ENCODE peak calls at places on chromosomes 3 and 15, in six cellular contexts. W, G, P, L, I and E are unnamed samples.

GRCh38 chr3:49519266-49519665 is 35.0 kb upstream of the BSN start:
- DNase-seq in P (no peak), I (no peak), L (no peak), G (peak), W (peak), E (no peak)

GRCh38 chr3:79005084-79005483 is 762.7 kb downstream of the ROBO1 start:
- DNase-seq in L (no peak), G (peak), P (no peak), W (no peak), I (no peak), E (no peak)

GRCh38 chr15:74913041-74913440 is 6.4 kb upstream of the FAM219B start:
- DNase-seq in G (no peak), L (no peak), I (no peak), P (no peak), W (no peak), E (no peak)

GRCh38 chr15:74776851-74777768 is 4.8 kb upstream of the CSK start:
- DNase-seq in L (peak), G (no peak), I (no peak), P (peak), W (no peak), E (no peak)

GRCh38 chr3:141303481-141304223 is 64.7 kb upstream of the ZBTB38 start:
- DNase-seq in W (peak), G (peak), I (peak), L (peak), P (no peak), E (peak)

GRCh38 chr3:126928921-126929485 is 53.9 kb upstream of the PLXNA1 start:
- DNase-seq in L (no peak), W (no peak), I (no peak), G (no peak), P (no peak), E (no peak)

GRCh38 chr3:124699033-124699432 is 31.2 kb upstream of the UMPS start:
- DNase-seq in W (no peak), I (no peak), P (no peak), G (no peak), L (no peak), E (no peak)

GRCh38 chr3:194206375-194206774 is 70.4 kb downstream of the HES1 start:
- DNase-seq in W (no peak), L (no peak), G (peak), P (no peak), I (peak), E (peak)

GRCh38 chr15:74216949-74217348 is 14.4 kb upstream of the STRA6 start:
- DNase-seq in L (no peak), W (no peak), G (no peak), I (no peak), P (no peak), E (no peak)

GRCh38 chr15:44710236-44711088 is 661 bp downstream of the PATL2 start:
- DNase-seq in L (peak), W (no peak), P (no peak), G (peak), I (no peak), E (no peak)

GRCh38 chr15:78365931-78366330 is 25.8 kb downstream of the CRABP1 start:
- DNase-seq in G (no peak), L (no peak), P (no peak), W (no peak), I (no peak), E (no peak)

GRCh38 chr3:73073091-73073707 is 11.7 kb downstream of the EBLN2 start:
- DNase-seq in P (no peak), W (no peak), G (peak), I (no peak), L (no peak), E (no peak)

GRCh38 chr15:57510647-57511046 is 81.1 kb upstream of the MYZAP start:
- DNase-seq in L (no peak), G (peak), I (no peak), P (no peak), W (no peak), E (no peak)

GRCh38 chr15:61053401-61053800 is 175.7 kb downstream of the RORA start:
- DNase-seq in I (no peak), L (no peak), G (no peak), W (no peak), P (no peak), E (no peak)

GRCh38 chr15:58182460-58183163 is 44.4 kb downstream of the AQP9 start:
- DNase-seq in P (peak), W (peak), I (no peak), G (peak), L (peak), E (no peak)

GRCh38 chr3:78737988-78738387 is 1029.8 kb downstream of the ROBO1 start:
- DNase-seq in I (no peak), G (peak), L (no peak), W (no peak), P (no peak), E (no peak)

GRCh38 chr3:172751188-172751571 is 654 bp downstream of the ECT2 start:
- DNase-seq in G (peak), L (no peak), P (no peak), W (no peak), I (no peak), E (no peak)

GRCh38 chr15:69573815-69574472 is 121.3 kb downstream of the RPLP1 start:
- DNase-seq in I (no peak), L (no peak), G (no peak), P (no peak), W (no peak), E (no peak)

GRCh38 chr3:183980408-183980807 is 37.3 kb downstream of the ABCC5 start:
- DNase-seq in I (no peak), G (peak), P (no peak), L (no peak), W (no peak), E (no peak)

GRCh38 chr3:65953301-65953812 is 85.4 kb downstream of the MAGI1 start:
- DNase-seq in L (no peak), G (no peak), I (peak), W (no peak), P (no peak), E (peak)

GRCh38 chr3:24299801-24300626 is 194.6 kb downstream of the THRB start:
- DNase-seq in W (no peak), P (no peak), I (no peak), G (peak), L (no peak), E (no peak)

GRCh38 chr3:16425398-16426057 is 88.0 kb downstream of the RFTN1 start:
- DNase-seq in P (no peak), W (no peak), G (no peak), L (no peak), I (no peak), E (no peak)

GRCh38 chr15:54482251-54482650 is 504.0 kb downstream of the UNC13C start:
- DNase-seq in W (no peak), L (no peak), P (no peak), I (no peak), G (no peak), E (no peak)

GRCh38 chr3:108489776-108490175 is 20.6 kb downstream of the MYH15 start:
- DNase-seq in W (peak), G (peak), L (peak), I (no peak), P (no peak), E (no peak)

GRCh38 chr3:127483005-127483641 is 107.4 kb downstream of the TPRA1 start:
- DNase-seq in I (no peak), G (no peak), P (peak), L (no peak), W (no peak), E (peak)

GRCh38 chr15:79777916-79778315 is 118.9 kb downstream of the MTHFS start:
- DNase-seq in I (no peak), P (no peak), L (no peak), W (no peak), G (no peak), E (no peak)

GRCh38 chr15:30649952-30650929 is 24.3 kb downstream of the ARHGAP11B start:
- DNase-seq in W (no peak), P (no peak), G (peak), I (no peak), L (peak), E (no peak)

GRCh38 chr3:128784228-128784627 is 58.2 kb downstream of the RAB7A start:
- DNase-seq in G (no peak), W (no peak), L (no peak), P (no peak), I (no peak), E (no peak)

GRCh38 chr15:100241572-100242479 is 99.9 kb downstream of the ADAMTS17 start:
- DNase-seq in W (peak), P (no peak), L (no peak), I (no peak), G (peak), E (no peak)

GRCh38 chr3:122609798-122610559 is 32.5 kb downstream of the PARP15 start:
- DNase-seq in P (no peak), I (no peak), G (peak), W (no peak), L (no peak), E (no peak)

GRCh38 chr3:51962854-51963530 is 4.3 kb downstream of the PCBP4 start:
- DNase-seq in W (peak), I (no peak), L (no peak), P (no peak), G (no peak), E (no peak)

GRCh38 chr3:157810924-157811718 is 295.1 kb downstream of the SHOX2 start:
- DNase-seq in G (no peak), W (no peak), P (no peak), L (no peak), I (no peak), E (no peak)

GRCh38 chr3:58528629-58529028 is 8.4 kb downstream of the ACOX2 start:
- DNase-seq in P (no peak), I (peak), W (no peak), L (no peak), G (peak), E (peak)

GRCh38 chr3:105610473-105610872 is 243.8 kb downstream of the ALCAM start:
- DNase-seq in P (no peak), L (no peak), G (no peak), I (no peak), W (no peak), E (no peak)

GRCh38 chr3:29344986-29345385 is 64.1 kb downstream of the RBMS3 start:
- DNase-seq in L (no peak), I (no peak), P (no peak), W (no peak), G (no peak), E (no peak)

GRCh38 chr3:134376385-134376765 is 2.1 kb upstream of the AMOTL2 start:
- DNase-seq in I (no peak), P (no peak), W (no peak), G (no peak), L (no peak), E (no peak)

GRCh38 chr15:77209221-77209620 is 138.3 kb upstream of the TSPAN3 start:
- DNase-seq in P (no peak), G (no peak), L (no peak), I (no peak), W (no peak), E (no peak)